ENCODE peak calls at places on chromosomes 3 and 15, in nine cellular contexts. One of them, this sample, is unnamed.

GRCh38 chr15:92801774-92802464 is 98.2 kb upstream of the CHD2 start:
- DNase-seq in A549: peak
- DNase-seq in adrenal gland: no peak
- DNase-seq in GM23248: peak
- DNase-seq in AG04450: peak
- DNase-seq in RWPE1: no peak
- DNase-seq in right atrium auricular region: peak
- DNase-seq in tibial artery: peak
- DNase-seq in CD4-positive, CD25-positive, alpha-beta regulatory T cell: no peak
- DNase-seq in this sample: no peak

GRCh38 chr3:147200545-147200944 is 205.8 kb downstream of the ZIC4 start:
- DNase-seq in CD4-positive, CD25-positive, alpha-beta regulatory T cell: no peak
- DNase-seq in tibial artery: no peak
- DNase-seq in RWPE1: no peak
- DNase-seq in AG04450: peak
- DNase-seq in A549: no peak
- DNase-seq in adrenal gland: no peak
- DNase-seq in right atrium auricular region: no peak
- DNase-seq in GM23248: peak
- DNase-seq in this sample: no peak

GRCh38 chr15:53033709-53034108 is 243.6 kb upstream of the ONECUT1 start:
- DNase-seq in AG04450: no peak
- DNase-seq in right atrium auricular region: no peak
- DNase-seq in tibial artery: no peak
- DNase-seq in adrenal gland: no peak
- DNase-seq in RWPE1: no peak
- DNase-seq in A549: no peak
- DNase-seq in CD4-positive, CD25-positive, alpha-beta regulatory T cell: no peak
- DNase-seq in GM23248: no peak
- DNase-seq in this sample: no peak

GRCh38 chr3:38374221-38374620 is 27.6 kb downstream of the XYLB start:
- DNase-seq in right atrium auricular region: no peak
- DNase-seq in A549: no peak
- DNase-seq in GM23248: no peak
- DNase-seq in tibial artery: no peak
- DNase-seq in CD4-positive, CD25-positive, alpha-beta regulatory T cell: no peak
- DNase-seq in RWPE1: no peak
- DNase-seq in adrenal gland: no peak
- DNase-seq in AG04450: no peak
- DNase-seq in this sample: no peak

GRCh38 chr3:187741403-187742350 is 3.6 kb downstream of the BCL6 start:
- DNase-seq in right atrium auricular region: no peak
- DNase-seq in GM23248: peak
- DNase-seq in RWPE1: peak
- DNase-seq in AG04450: no peak
- DNase-seq in adrenal gland: peak
- DNase-seq in A549: peak
- DNase-seq in CD4-positive, CD25-positive, alpha-beta regulatory T cell: peak
- DNase-seq in tibial artery: peak
- DNase-seq in this sample: peak

GRCh38 chr3:51845129-51845528 is 16.3 kb upstream of the IQCF2 start:
- DNase-seq in adrenal gland: no peak
- DNase-seq in CD4-positive, CD25-positive, alpha-beta regulatory T cell: no peak
- DNase-seq in tibial artery: no peak
- DNase-seq in RWPE1: no peak
- DNase-seq in right atrium auricular region: no peak
- DNase-seq in A549: no peak
- DNase-seq in AG04450: no peak
- DNase-seq in GM23248: no peak
- DNase-seq in this sample: no peak

GRCh38 chr3:69791111-69791510 is 51.8 kb downstream of the MITF start:
- DNase-seq in RWPE1: no peak
- DNase-seq in adrenal gland: peak
- DNase-seq in GM23248: peak
- DNase-seq in CD4-positive, CD25-positive, alpha-beta regulatory T cell: no peak
- DNase-seq in AG04450: no peak
- DNase-seq in A549: peak
- DNase-seq in tibial artery: peak
- DNase-seq in right atrium auricular region: peak
- DNase-seq in this sample: no peak

GRCh38 chr15:100809151-100809550 is 70.5 kb upstream of the ALDH1A3 start:
- DNase-seq in CD4-positive, CD25-positive, alpha-beta regulatory T cell: no peak
- DNase-seq in AG04450: no peak
- DNase-seq in A549: no peak
- DNase-seq in adrenal gland: no peak
- DNase-seq in RWPE1: no peak
- DNase-seq in tibial artery: no peak
- DNase-seq in GM23248: peak
- DNase-seq in right atrium auricular region: no peak
- DNase-seq in this sample: no peak

GRCh38 chr3:42071720-42072582 is 19.2 kb upstream of the TRAK1 start:
- DNase-seq in GM23248: peak
- DNase-seq in AG04450: no peak
- DNase-seq in tibial artery: peak
- DNase-seq in A549: peak
- DNase-seq in CD4-positive, CD25-positive, alpha-beta regulatory T cell: no peak
- DNase-seq in right atrium auricular region: no peak
- DNase-seq in adrenal gland: peak
- DNase-seq in RWPE1: peak
- DNase-seq in this sample: no peak

GRCh38 chr15:69131362-69132215 is 28.8 kb upstream of the GLCE start:
- DNase-seq in right atrium auricular region: no peak
- DNase-seq in GM23248: no peak
- DNase-seq in AG04450: no peak
- DNase-seq in RWPE1: no peak
- DNase-seq in tibial artery: peak
- DNase-seq in adrenal gland: no peak
- DNase-seq in CD4-positive, CD25-positive, alpha-beta regulatory T cell: no peak
- DNase-seq in A549: no peak
- DNase-seq in this sample: no peak

GRCh38 chr3:12401208-12401607 is 83.1 kb upstream of the TSEN2 start:
- DNase-seq in AG04450: no peak
- DNase-seq in A549: no peak
- DNase-seq in adrenal gland: no peak
- DNase-seq in GM23248: no peak
- DNase-seq in CD4-positive, CD25-positive, alpha-beta regulatory T cell: no peak
- DNase-seq in tibial artery: no peak
- DNase-seq in right atrium auricular region: no peak
- DNase-seq in RWPE1: no peak
- DNase-seq in this sample: no peak

GRCh38 chr3:107430214-107431047 is 53.2 kb downstream of the CCDC54 start:
- DNase-seq in right atrium auricular region: no peak
- DNase-seq in A549: peak
- DNase-seq in GM23248: peak
- DNase-seq in tibial artery: peak
- DNase-seq in AG04450: no peak
- DNase-seq in adrenal gland: peak
- DNase-seq in CD4-positive, CD25-positive, alpha-beta regulatory T cell: no peak
- DNase-seq in RWPE1: no peak
- DNase-seq in this sample: no peak

GRCh38 chr15:82294061-82294690 is 31.6 kb downstream of the SAXO2 start:
- DNase-seq in tibial artery: no peak
- DNase-seq in A549: no peak
- DNase-seq in RWPE1: no peak
- DNase-seq in right atrium auricular region: no peak
- DNase-seq in CD4-positive, CD25-positive, alpha-beta regulatory T cell: no peak
- DNase-seq in AG04450: no peak
- DNase-seq in GM23248: no peak
- DNase-seq in adrenal gland: peak
- DNase-seq in this sample: no peak

DNA sequence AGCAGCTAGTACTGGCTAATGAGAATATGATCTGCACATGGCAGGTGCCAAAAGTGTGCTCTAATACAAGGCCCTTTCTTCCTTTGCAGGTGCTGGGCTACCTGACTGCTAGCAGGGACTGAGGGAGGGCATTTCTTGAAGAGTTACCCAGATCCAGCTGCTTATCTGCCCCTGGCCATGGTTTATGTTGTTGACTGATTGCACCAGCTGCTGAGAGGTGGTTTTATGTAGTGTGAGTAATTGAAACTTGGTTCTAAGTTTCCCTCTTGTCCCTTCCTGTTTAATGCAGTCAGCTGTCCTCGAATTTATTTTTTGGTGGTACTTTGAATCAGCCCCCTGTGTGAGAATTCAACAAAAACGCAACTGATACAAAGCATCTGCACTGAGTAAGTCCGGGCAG is 288.3 kb upstream of the C2CD4B start:
- DNase-seq in GM23248: peak
- DNase-seq in RWPE1: no peak
- DNase-seq in adrenal gland: no peak
- DNase-seq in A549: no peak
- DNase-seq in AG04450: no peak
- DNase-seq in tibial artery: no peak
- DNase-seq in right atrium auricular region: no peak
- DNase-seq in CD4-positive, CD25-positive, alpha-beta regulatory T cell: no peak
- DNase-seq in this sample: no peak
- H3K27ac ChIP-seq in GM23248: peak
- H3K27ac ChIP-seq in RWPE1: no peak
- H3K27ac ChIP-seq in adrenal gland: no peak
- H3K27ac ChIP-seq in A549: no peak
- H3K27ac ChIP-seq in AG04450: peak
- H3K27ac ChIP-seq in tibial artery: peak
- H3K27ac ChIP-seq in right atrium auricular region: peak
- H3K27ac ChIP-seq in CD4-positive, CD25-positive, alpha-beta regulatory T cell: no peak
- H3K27ac ChIP-seq in this sample: no peak

GRCh38 chr3:4714045-4714444 is 220.9 kb downstream of the ITPR1 start:
- DNase-seq in tibial artery: no peak
- DNase-seq in GM23248: no peak
- DNase-seq in A549: no peak
- DNase-seq in AG04450: no peak
- DNase-seq in adrenal gland: no peak
- DNase-seq in RWPE1: no peak
- DNase-seq in right atrium auricular region: no peak
- DNase-seq in CD4-positive, CD25-positive, alpha-beta regulatory T cell: no peak
- DNase-seq in this sample: no peak
- H3K27ac ChIP-seq in tibial artery: no peak
- H3K27ac ChIP-seq in GM23248: no peak
- H3K27ac ChIP-seq in A549: no peak
- H3K27ac ChIP-seq in AG04450: no peak
- H3K27ac ChIP-seq in adrenal gland: peak
- H3K27ac ChIP-seq in RWPE1: no peak
- H3K27ac ChIP-seq in right atrium auricular region: no peak
- H3K27ac ChIP-seq in CD4-positive, CD25-positive, alpha-beta regulatory T cell: no peak
- H3K27ac ChIP-seq in this sample: no peak

GRCh38 chr3:49930922-49931321 is 1.3 kb upstream of the MON1A start:
- DNase-seq in tibial artery: no peak
- DNase-seq in AG04450: no peak
- DNase-seq in adrenal gland: no peak
- DNase-seq in right atrium auricular region: no peak
- DNase-seq in CD4-positive, CD25-positive, alpha-beta regulatory T cell: no peak
- DNase-seq in A549: peak
- DNase-seq in RWPE1: no peak
- DNase-seq in GM23248: no peak
- DNase-seq in this sample: no peak
- H3K27ac ChIP-seq in tibial artery: peak
- H3K27ac ChIP-seq in AG04450: no peak
- H3K27ac ChIP-seq in adrenal gland: no peak
- H3K27ac ChIP-seq in right atrium auricular region: peak
- H3K27ac ChIP-seq in CD4-positive, CD25-positive, alpha-beta regulatory T cell: no peak
- H3K27ac ChIP-seq in A549: no peak
- H3K27ac ChIP-seq in RWPE1: no peak
- H3K27ac ChIP-seq in GM23248: no peak
- H3K27ac ChIP-seq in this sample: no peak

GRCh38 chr3:81216192-81216591 is 545.3 kb downstream of the GBE1 start:
- DNase-seq in A549: peak
- DNase-seq in RWPE1: peak
- DNase-seq in right atrium auricular region: no peak
- DNase-seq in GM23248: peak
- DNase-seq in adrenal gland: no peak
- DNase-seq in AG04450: no peak
- DNase-seq in tibial artery: no peak
- DNase-seq in CD4-positive, CD25-positive, alpha-beta regulatory T cell: no peak
- DNase-seq in this sample: no peak
- H3K27ac ChIP-seq in A549: no peak
- H3K27ac ChIP-seq in RWPE1: no peak
- H3K27ac ChIP-seq in right atrium auricular region: no peak
- H3K27ac ChIP-seq in GM23248: no peak
- H3K27ac ChIP-seq in adrenal gland: no peak
- H3K27ac ChIP-seq in AG04450: no peak
- H3K27ac ChIP-seq in tibial artery: no peak
- H3K27ac ChIP-seq in CD4-positive, CD25-positive, alpha-beta regulatory T cell: no peak
- H3K27ac ChIP-seq in this sample: no peak

DNA sequence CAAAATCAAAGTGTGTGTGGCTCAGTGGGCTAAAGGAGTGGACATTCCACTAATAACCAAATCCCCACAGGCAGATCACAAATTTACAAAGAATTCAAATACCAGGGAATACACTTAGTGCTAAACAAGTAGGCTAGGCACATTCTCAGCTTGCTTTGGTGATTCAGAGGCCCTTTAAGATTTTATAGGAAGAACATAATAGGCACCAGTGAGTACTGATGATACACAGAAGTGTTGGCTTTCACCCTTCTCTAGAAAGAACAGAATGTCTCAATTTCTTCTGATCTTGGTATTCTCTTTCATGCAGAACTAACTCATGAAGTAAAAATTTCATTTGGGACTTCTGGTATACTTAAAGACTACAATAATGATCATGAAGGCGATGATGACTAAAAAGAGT is 55.0 kb downstream of the POLR2M start:
- DNase-seq in RWPE1: no peak
- DNase-seq in CD4-positive, CD25-positive, alpha-beta regulatory T cell: no peak
- DNase-seq in A549: no peak
- DNase-seq in tibial artery: no peak
- DNase-seq in adrenal gland: no peak
- DNase-seq in AG04450: no peak
- DNase-seq in right atrium auricular region: no peak
- DNase-seq in GM23248: peak
- DNase-seq in this sample: no peak
- H3K27ac ChIP-seq in RWPE1: no peak
- H3K27ac ChIP-seq in CD4-positive, CD25-positive, alpha-beta regulatory T cell: no peak
- H3K27ac ChIP-seq in A549: no peak
- H3K27ac ChIP-seq in tibial artery: no peak
- H3K27ac ChIP-seq in adrenal gland: no peak
- H3K27ac ChIP-seq in AG04450: no peak
- H3K27ac ChIP-seq in right atrium auricular region: no peak
- H3K27ac ChIP-seq in GM23248: no peak
- H3K27ac ChIP-seq in this sample: no peak

GRCh38 chr3:16124636-16125035 is 49.8 kb upstream of the GALNT15 start:
- DNase-seq in GM23248: peak
- DNase-seq in tibial artery: no peak
- DNase-seq in RWPE1: peak
- DNase-seq in right atrium auricular region: no peak
- DNase-seq in CD4-positive, CD25-positive, alpha-beta regulatory T cell: no peak
- DNase-seq in AG04450: peak
- DNase-seq in adrenal gland: no peak
- DNase-seq in A549: peak
- DNase-seq in this sample: no peak
- H3K27ac ChIP-seq in GM23248: peak
- H3K27ac ChIP-seq in tibial artery: no peak
- H3K27ac ChIP-seq in RWPE1: no peak
- H3K27ac ChIP-seq in right atrium auricular region: no peak
- H3K27ac ChIP-seq in CD4-positive, CD25-positive, alpha-beta regulatory T cell: no peak
- H3K27ac ChIP-seq in AG04450: peak
- H3K27ac ChIP-seq in adrenal gland: peak
- H3K27ac ChIP-seq in A549: no peak
- H3K27ac ChIP-seq in this sample: no peak

GRCh38 chr3:112129925-112130637 is 3.0 kb downstream of the GCSAM start:
- DNase-seq in AG04450: no peak
- DNase-seq in RWPE1: no peak
- DNase-seq in A549: no peak
- DNase-seq in GM23248: no peak
- DNase-seq in right atrium auricular region: no peak
- DNase-seq in adrenal gland: no peak
- DNase-seq in CD4-positive, CD25-positive, alpha-beta regulatory T cell: no peak
- DNase-seq in tibial artery: no peak
- DNase-seq in this sample: no peak
- H3K27ac ChIP-seq in AG04450: no peak
- H3K27ac ChIP-seq in RWPE1: no peak
- H3K27ac ChIP-seq in A549: no peak
- H3K27ac ChIP-seq in GM23248: no peak
- H3K27ac ChIP-seq in right atrium auricular region: no peak
- H3K27ac ChIP-seq in adrenal gland: no peak
- H3K27ac ChIP-seq in CD4-positive, CD25-positive, alpha-beta regulatory T cell: peak
- H3K27ac ChIP-seq in tibial artery: no peak
- H3K27ac ChIP-seq in this sample: peak

GRCh38 chr3:167913218-167913902 is 177.8 kb downstream of the SERPINI1 start:
- DNase-seq in right atrium auricular region: no peak
- DNase-seq in adrenal gland: no peak
- DNase-seq in AG04450: no peak
- DNase-seq in GM23248: peak
- DNase-seq in A549: peak
- DNase-seq in RWPE1: peak
- DNase-seq in CD4-positive, CD25-positive, alpha-beta regulatory T cell: no peak
- DNase-seq in tibial artery: no peak
- DNase-seq in this sample: no peak
- H3K27ac ChIP-seq in right atrium auricular region: no peak
- H3K27ac ChIP-seq in adrenal gland: no peak
- H3K27ac ChIP-seq in AG04450: no peak
- H3K27ac ChIP-seq in GM23248: no peak
- H3K27ac ChIP-seq in A549: no peak
- H3K27ac ChIP-seq in RWPE1: no peak
- H3K27ac ChIP-seq in CD4-positive, CD25-positive, alpha-beta regulatory T cell: no peak
- H3K27ac ChIP-seq in tibial artery: no peak
- H3K27ac ChIP-seq in this sample: no peak

This sample was measured in CD4-positive, alpha-beta T cell.